ENCODE peak calls at places on chromosomes 6 and 20, in five cellular contexts. Y is CD4-positive, alpha-beta T cell; O is CD8-positive, alpha-beta T cell; B is brain microvascular endothelial cell; Z is ascending aorta. Q is an unnamed sample.

GRCh38 chr6:11139051-11139960 is 27.8 kb upstream of the ERVFRD-1 start:
- DNase-seq in Z (no peak), O (no peak), Y (no peak), B (no peak), Q (no peak)

GRCh38 chr6:166364480-166364879 is 18.3 kb downstream of the MPC1 start:
- DNase-seq in O (no peak), B (no peak), Z (peak; percentile 20), Y (no peak), Q (no peak)

GRCh38 chr6:101830501-101831031 is 437.1 kb downstream of the GRIK2 start:
- DNase-seq in B (peak; percentile 21), Z (no peak), Y (no peak), O (no peak), Q (no peak)

GRCh38 chr20:39090881-39091280 is 128.7 kb downstream of the DHX35 start:
- DNase-seq in Y (no peak), Z (no peak), O (no peak), B (no peak), Q (no peak)

GRCh38 chr6:16974387-16974673 is 127.5 kb upstream of the STMND1 start:
- DNase-seq in Y (no peak), Z (no peak), B (no peak), O (no peak), Q (no peak)

GRCh38 chr20:25218492-25218891 is 23.0 kb downstream of the ENTPD6 start:
- DNase-seq in O (no peak), Z (no peak), Y (no peak), B (no peak), Q (no peak)

GRCh38 chr20:18754030-18754659 is 59.4 kb upstream of the SCP2D1 start:
- DNase-seq in Z (no peak), B (no peak), Y (no peak), O (no peak), Q (no peak)

GRCh38 chr20:61600061-61600460 is 348.0 kb downstream of the CDH4 start:
- DNase-seq in B (no peak), O (no peak), Y (no peak), Z (no peak), Q (no peak)

GRCh38 chr20:10218536-10219451 is at the start of gene SNAP25:
- DNase-seq in Z (no peak), B (peak; percentile 68), O (peak; percentile 36), Y (peak; percentile 26), Q (peak; percentile 84)

GRCh38 chr20:6007094-6007528 is 46.7 kb downstream of the LRRN4 start:
- DNase-seq in B (peak; percentile 2), Y (no peak), O (no peak), Z (no peak), Q (no peak)

GRCh38 chr20:52572687-52573086 is 381.1 kb upstream of the ZFP64 start:
- DNase-seq in Z (no peak), O (no peak), B (no peak), Y (no peak), Q (no peak)

DNA sequence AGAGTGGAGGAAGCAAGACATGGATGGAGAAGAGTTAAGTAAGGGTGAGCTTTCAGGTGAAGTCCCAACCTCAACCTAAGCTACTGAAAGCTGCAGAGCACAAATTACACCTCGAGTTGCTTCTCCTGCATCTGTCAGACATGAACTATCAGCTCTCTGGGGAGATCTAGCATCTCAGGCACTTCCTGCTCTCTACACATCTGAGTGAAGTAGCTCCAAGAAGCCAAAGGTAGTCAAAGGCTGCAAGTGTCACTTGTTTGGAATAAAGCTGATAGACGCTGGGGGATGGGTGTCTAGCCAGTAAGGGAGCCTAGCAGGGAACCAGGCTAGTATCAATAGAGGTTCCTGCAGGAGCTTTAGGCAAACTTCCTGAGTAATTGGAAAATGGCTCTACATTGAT is 228.0 kb downstream of the PLCB1 start:
- DNase-seq in B (no peak), O (no peak), Y (no peak), Z (no peak), Q (no peak)
- H3K27ac ChIP-seq in B (no peak overlapping the region), O (no peak overlapping the region), Y (no peak overlapping the region), Z (no peak overlapping the region), Q (no peak overlapping the region)

GRCh38 chr6:55014321-55015088 is 159.8 kb upstream of the HCRTR2 start:
- DNase-seq in O (no peak), Z (no peak), B (no peak), Y (no peak), Q (no peak)
- H3K27ac ChIP-seq in O (no peak overlapping the region), Z (no peak overlapping the region), B (no peak overlapping the region), Y (no peak overlapping the region), Q (no peak overlapping the region)

GRCh38 chr6:73727114-73727513 is 31.1 kb downstream of the CD109 start:
- DNase-seq in Z (no peak), B (no peak), O (no peak), Y (no peak), Q (no peak)

GRCh38 chr6:73724389-73724788 is 28.4 kb downstream of the CD109 start:
- DNase-seq in Y (no peak), Z (no peak), B (no peak), O (no peak), Q (no peak)

GRCh38 chr6:73719041-73719440 is 23.0 kb downstream of the CD109 start:
- DNase-seq in Y (no peak), O (no peak), Z (no peak), B (no peak), Q (no peak)

GRCh38 chr6:73722318-73723060 is 26.5 kb downstream of the CD109 start:
- DNase-seq in Y (no peak), O (no peak), B (peak; percentile 87), Z (no peak), Q (no peak)
- H3K27ac ChIP-seq in Y (no peak overlapping the region), O (no peak overlapping the region), B (peak overlapping the region; percentile 92), Z (no peak overlapping the region), Q (no peak overlapping the region)

DNA sequence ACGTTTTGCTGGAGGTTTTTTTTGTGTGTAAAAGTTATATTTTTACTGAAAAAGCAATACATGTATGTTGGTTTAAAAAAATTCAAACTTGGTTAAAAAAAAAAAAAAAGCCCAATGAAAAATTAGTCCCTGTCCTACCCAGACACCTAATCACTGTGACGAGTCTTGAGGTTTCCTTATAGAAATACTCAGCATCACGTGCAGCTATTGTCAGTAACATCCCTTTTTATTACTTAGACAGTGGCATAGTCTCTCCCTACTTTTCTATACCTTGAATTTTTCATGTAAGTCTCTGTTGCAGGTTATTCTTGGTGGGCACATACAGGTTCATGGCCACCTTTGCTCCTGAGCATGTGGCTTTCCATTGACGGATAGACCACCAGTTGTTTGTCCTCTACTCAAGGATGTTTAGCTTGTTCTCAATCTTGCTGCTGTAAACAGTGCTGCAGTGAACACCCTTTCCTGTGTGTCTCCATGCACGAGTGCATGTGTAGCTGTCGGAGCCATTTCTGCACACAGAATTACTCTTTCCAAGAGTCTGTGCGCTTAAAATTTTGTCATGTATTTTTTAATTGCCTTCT is 70.7 kb upstream of the MYL9 start:
- DNase-seq in O (no peak), B (no peak), Z (no peak), Y (no peak), Q (no peak)
- H3K27ac ChIP-seq in O (no peak overlapping the region), B (no peak overlapping the region), Z (peak overlapping the region; percentile 42), Y (no peak overlapping the region), Q (no peak overlapping the region)

Q was measured in substantia nigra.